ENCODE peak calls at places on chromosomes 5 and 9, in eight cellular contexts. W, P, B, X, F, J, G and S are unnamed samples.

GRCh38 chr5:95403996-95404395 is 12.8 kb downstream of the FAM81B start:
- DNase-seq in W (no peak), P (peak), B (no peak), X (no peak), F (no peak), J (peak), G (no peak), S (no peak)

GRCh38 chr9:6876195-6876594 is 118.4 kb downstream of the KDM4C start:
- DNase-seq in W (no peak), P (no peak), B (no peak), X (no peak), F (no peak), J (no peak), G (no peak), S (no peak)

GRCh38 chr9:127087411-127087810 is 35.0 kb downstream of the ANGPTL2 start:
- DNase-seq in W (no peak), P (no peak), B (no peak), X (no peak), F (no peak), J (no peak), G (no peak), S (no peak)

GRCh38 chr5:132489871-132490483 is 596 bp downstream of the IRF1 start:
- DNase-seq in W (no peak), P (peak), B (peak), X (peak), F (no peak), J (peak), G (peak), S (no peak)

GRCh38 chr9:19186240-19186639 is 44.3 kb upstream of the DENND4C start:
- DNase-seq in W (no peak), P (no peak), B (no peak), X (no peak), F (no peak), J (no peak), G (no peak), S (no peak)

GRCh38 chr9:85541876-85542275 is 199.9 kb downstream of the AGTPBP1 start:
- DNase-seq in W (no peak), P (no peak), B (no peak), X (no peak), F (no peak), J (no peak), G (peak), S (no peak)

GRCh38 chr5:5139358-5140050 is 626 bp upstream of the ADAMTS16 start:
- DNase-seq in W (no peak), P (no peak), B (no peak), X (no peak), F (no peak), J (no peak), G (no peak), S (no peak)

GRCh38 chr5:90383903-90384302 is 25.7 kb downstream of the CETN3 start:
- DNase-seq in W (no peak), P (no peak), B (no peak), X (no peak), F (no peak), J (no peak), G (no peak), S (no peak)

GRCh38 chr9:126701820-126702500 is 88.2 kb downstream of the LMX1B start:
- DNase-seq in W (no peak), P (no peak), B (no peak), X (no peak), F (no peak), J (no peak), G (no peak), S (no peak)

GRCh38 chr5:155594270-155594669 is 580.7 kb downstream of the KIF4B start:
- DNase-seq in W (no peak), P (no peak), B (no peak), X (no peak), F (no peak), J (no peak), G (no peak), S (no peak)

GRCh38 chr5:39892708-39893107 is 467.9 kb upstream of the DAB2 start:
- DNase-seq in W (no peak), P (no peak), B (no peak), X (peak), F (peak), J (peak), G (peak), S (no peak)

GRCh38 chr5:127038550-127038949 is 8.2 kb upstream of the MARCHF3 start:
- DNase-seq in W (no peak), P (no peak), B (no peak), X (no peak), F (no peak), J (no peak), G (peak), S (no peak)

GRCh38 chr5:8399471-8399870 is 530.5 kb downstream of the MTRR start:
- DNase-seq in W (no peak), P (no peak), B (no peak), X (no peak), F (no peak), J (no peak), G (no peak), S (no peak)

GRCh38 chr9:37919956-37920335 is 16.0 kb upstream of the SLC25A51 start:
- DNase-seq in W (no peak), P (no peak), B (no peak), X (no peak), F (no peak), J (no peak), G (no peak), S (no peak)

GRCh38 chr9:35518212-35518917 is 28.5 kb downstream of the RUSC2 start:
- DNase-seq in W (no peak), P (no peak), B (no peak), X (no peak), F (peak), J (peak), G (peak), S (no peak)